ENCODE peak calls at places on chromosome 5, in seven cellular contexts. R is Peyer's patch; W is heart left ventricle; L is CD4-positive, alpha-beta memory T cell; H is transverse colon; T is ascending aorta; A is osteoblast. Q is an unnamed sample.

GRCh38 chr5:177427211-177427822 is 841 bp downstream of the GRK6 start:
- DNase-seq in T (no peak), L (no peak), H (no peak), R (peak; percentile 56), W (no peak), A (peak; percentile 91), Q (no peak)

GRCh38 chr5:173697931-173698579 is 81.6 kb upstream of the BOD1 start:
- DNase-seq in W (no peak), T (no peak), L (no peak), R (no peak), H (peak; percentile 29), A (no peak), Q (no peak)

GRCh38 chr5:142852799-142853198 is 82.6 kb downstream of the ARHGAP26 start:
- DNase-seq in T (no peak), R (no peak), A (no peak), W (no peak), H (no peak), L (no peak), Q (no peak)

GRCh38 chr5:167602077-167602476 is 689.4 kb upstream of the WWC1 start:
- DNase-seq in T (no peak), W (no peak), R (no peak), H (no peak), L (no peak), A (peak; percentile 19), Q (no peak)

GRCh38 chr5:152488869-152489268 is 83.8 kb upstream of the NMUR2 start:
- DNase-seq in T (no peak), A (no peak), L (no peak), W (no peak), R (no peak), H (no peak), Q (no peak)

GRCh38 chr5:120134944-120135343 is 329.2 kb upstream of the PRR16 start:
- DNase-seq in H (no peak), T (no peak), L (no peak), A (no peak), R (no peak), W (no peak), Q (no peak)

GRCh38 chr5:51033215-51033614 is 350.0 kb upstream of the ISL1 start:
- DNase-seq in R (no peak), A (no peak), W (no peak), H (no peak), L (no peak), T (no peak), Q (peak; percentile 16)

GRCh38 chr5:7628820-7629219 is 222.1 kb downstream of the CFAP90 start:
- DNase-seq in A (no peak), W (no peak), R (no peak), L (no peak), T (no peak), H (no peak), Q (no peak)

GRCh38 chr5:75320341-75320740 is 16.7 kb upstream of the HMGCR start:
- DNase-seq in W (no peak), R (no peak), L (no peak), H (no peak), T (no peak), A (no peak), Q (no peak)

GRCh38 chr5:83628360-83628759 is 92.3 kb downstream of the HAPLN1 start:
- DNase-seq in L (no peak), R (no peak), A (no peak), W (no peak), T (no peak), H (no peak), Q (no peak)

GRCh38 chr5:76874088-76874581 is 24.3 kb downstream of the S100Z start:
- DNase-seq in H (no peak), T (no peak), A (no peak), L (no peak), R (no peak), W (no peak), Q (no peak)

GRCh38 chr5:163504091-163504931 is 1.1 kb upstream of the MAT2B start:
- DNase-seq in A (peak; percentile 45), L (peak; percentile 31), H (peak; percentile 60), W (no peak), R (peak; percentile 64), T (peak; percentile 72), Q (no peak)

GRCh38 chr5:155471027-155471426 is 457.5 kb downstream of the KIF4B start:
- DNase-seq in H (no peak), T (no peak), R (no peak), A (no peak), L (no peak), W (no peak), Q (no peak)

GRCh38 chr5:55495216-55495615 is 39.5 kb downstream of the PLPP1 start:
- DNase-seq in R (no peak), H (no peak), T (no peak), W (no peak), A (no peak), L (no peak), Q (no peak)
- H3K27ac ChIP-seq in R (no peak overlapping the region), H (no peak overlapping the region), T (no peak overlapping the region), W (no peak overlapping the region), A (no peak overlapping the region), L (no peak overlapping the region), Q (no peak overlapping the region)

GRCh38 chr5:78504726-78505431 is 143.7 kb downstream of the LHFPL2 start:
- DNase-seq in A (peak; percentile 98), W (peak; percentile 86), R (no peak), L (no peak), H (peak; percentile 72), T (peak; percentile 97), Q (peak; percentile 92)
- H3K4me1 ChIP-seq in A (peaks cover 78% of the 10 kb centered on the region), W (peaks cover 15% of the 10 kb centered on the region), R (peaks cover 17% of the 10 kb centered on the region), L (peaks cover 8% of the 10 kb centered on the region), H (peaks cover 58% of the 10 kb centered on the region), T (peaks cover 36% of the 10 kb centered on the region), Q (peaks cover 13% of the 10 kb centered on the region)

DNA sequence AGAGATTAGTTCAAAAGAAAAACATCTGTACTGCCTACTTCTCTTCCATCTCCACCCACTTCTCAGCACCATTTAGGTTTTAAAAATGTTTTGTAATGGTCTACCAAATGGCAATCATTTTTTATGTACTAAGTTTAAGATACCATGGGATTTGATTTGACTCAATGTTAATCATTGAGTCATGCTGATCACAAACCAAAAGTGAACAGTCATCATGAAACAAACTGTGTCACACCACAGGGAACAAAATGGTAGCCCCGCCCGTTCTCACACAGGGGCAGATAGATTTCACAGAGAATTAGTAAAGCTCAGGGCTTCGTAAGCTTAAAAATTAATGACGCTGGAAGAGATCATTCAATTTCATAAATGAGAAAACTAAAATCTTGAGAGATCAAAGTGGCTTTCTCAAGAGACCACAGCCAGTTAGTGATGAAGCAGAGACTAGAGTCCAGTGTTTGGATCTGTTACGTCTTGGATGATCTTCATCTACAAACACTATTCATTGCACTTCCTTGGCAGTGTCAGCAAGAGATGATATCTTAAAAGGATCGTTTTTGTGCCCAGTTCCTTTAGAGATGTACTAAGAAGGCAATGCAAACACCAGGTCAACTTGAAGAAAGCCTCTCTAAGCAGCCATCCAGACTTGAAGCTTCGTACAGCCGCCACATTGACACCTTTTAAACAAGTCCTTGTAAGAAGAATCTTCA is 33.9 kb upstream of the TRIO start:
- DNase-seq in L (no peak), A (no peak), H (peak; percentile 16), W (no peak), T (no peak), R (no peak), Q (no peak)
- H3K27ac ChIP-seq in L (no peak overlapping the region), A (peak overlapping the region; percentile 98), H (no peak overlapping the region), W (no peak overlapping the region), T (no peak overlapping the region), R (no peak overlapping the region), Q (no peak overlapping the region)

GRCh38 chr5:181241393-181241975 is 2.2 kb downstream of the RACK1 start:
- DNase-seq in H (no peak), R (no peak), T (no peak), L (peak; percentile 23), W (no peak), A (peak; percentile 98), Q (no peak)

GRCh38 chr5:181236471-181236870 is 7.2 kb downstream of the RACK1 start:
- DNase-seq in L (no peak), R (no peak), W (no peak), H (no peak), T (no peak), A (no peak), Q (no peak)

GRCh38 chr5:181236954-181237641 is 6.6 kb downstream of the RACK1 start:
- DNase-seq in R (no peak), A (no peak), T (no peak), L (no peak), W (no peak), H (no peak), Q (no peak)

GRCh38 chr5:181237758-181238385 is 5.8 kb downstream of the RACK1 start:
- DNase-seq in L (no peak), R (no peak), H (no peak), T (no peak), A (no peak), W (no peak), Q (no peak)

GRCh38 chr5:181239062-181239663 is 4.5 kb downstream of the RACK1 start:
- DNase-seq in R (no peak), H (no peak), W (no peak), A (no peak), L (no peak), T (no peak), Q (no peak)
- H3K4me1 ChIP-seq in R (peaks cover 23% of the 10 kb centered on the region), H (peaks cover 25% of the 10 kb centered on the region), W (peaks cover 18% of the 10 kb centered on the region), A (peaks cover 18% of the 10 kb centered on the region), L (peaks cover 23% of the 10 kb centered on the region), T (peaks cover 23% of the 10 kb centered on the region), Q (peaks cover 11% of the 10 kb centered on the region)

GRCh38 chr5:38831117-38831516 is 14.7 kb upstream of the OSMR start:
- DNase-seq in W (no peak), L (no peak), A (no peak), H (no peak), R (no peak), T (no peak), Q (no peak)
- H3K27ac ChIP-seq in W (no peak overlapping the region), L (no peak overlapping the region), A (no peak overlapping the region), H (no peak overlapping the region), R (no peak overlapping the region), T (no peak overlapping the region), Q (no peak overlapping the region)

GRCh38 chr5:68268363-68269130 is 53.0 kb downstream of the PIK3R1 start:
- DNase-seq in W (no peak), H (no peak), A (no peak), R (no peak), L (no peak), T (no peak), Q (no peak)

GRCh38 chr5:68272289-68272688 is 56.7 kb downstream of the PIK3R1 start:
- DNase-seq in R (no peak), T (no peak), A (no peak), W (no peak), L (peak; percentile 44), H (no peak), Q (no peak)

GRCh38 chr5:68270576-68270975 is 55.0 kb downstream of the PIK3R1 start:
- DNase-seq in W (no peak), H (no peak), T (no peak), L (no peak), A (no peak), R (no peak), Q (no peak)

GRCh38 chr5:68271124-68271523 is 55.6 kb downstream of the PIK3R1 start:
- DNase-seq in A (no peak), R (no peak), H (no peak), W (no peak), T (no peak), L (no peak), Q (no peak)

GRCh38 chr5:68269820-68270219 is 54.3 kb downstream of the PIK3R1 start:
- DNase-seq in H (no peak), L (no peak), A (no peak), T (no peak), W (no peak), R (no peak), Q (no peak)
- H3K4me1 ChIP-seq in H (peaks cover 85% of the 10 kb centered on the region), L (peaks cover 99% of the 10 kb centered on the region), A (peaks cover 34% of the 10 kb centered on the region), T (peaks cover 75% of the 10 kb centered on the region), W (peaks cover 53% of the 10 kb centered on the region), R (peaks cover 74% of the 10 kb centered on the region), Q (peaks cover 38% of the 10 kb centered on the region)

Q was measured in kidney.